ENCODE peak calls at places on chromosome 1, in five cellular contexts. E, U, C, Y and D are unnamed samples.

GRCh38 chr1:107541412-107541811 is 400.6 kb downstream of the NTNG1 start:
- DNase-seq in E (no peak), U (no peak), C (no peak), Y (no peak), D (no peak)

GRCh38 chr1:57473448-57473847 is 49.6 kb upstream of the DAB1 start:
- DNase-seq in E (no peak), U (no peak), C (no peak), Y (no peak), D (no peak)

GRCh38 chr1:45304311-45305081 is 22.2 kb upstream of the HPDL start:
- DNase-seq in E (no peak), U (no peak), C (no peak), Y (no peak), D (no peak)

GRCh38 chr1:5597991-5598823 is 394.0 kb downstream of the NPHP4 start:
- DNase-seq in E (no peak), U (no peak), C (no peak), Y (no peak), D (no peak)

GRCh38 chr1:227242811-227243682 is 75.2 kb downstream of the CDC42BPA start:
- DNase-seq in E (no peak), U (no peak), C (no peak), Y (no peak), D (no peak)

GRCh38 chr1:21946836-21947587 is 9.9 kb upstream of the HSPG2 start:
- DNase-seq in E (no peak), U (no peak), C (no peak), Y (no peak), D (no peak)

GRCh38 chr1:97365026-97365425 is 555.8 kb downstream of the DPYD start:
- DNase-seq in E (no peak), U (no peak), C (no peak), Y (no peak), D (no peak)

GRCh38 chr1:95207223-95207935 is 26.6 kb upstream of the RWDD3 start:
- DNase-seq in E (no peak), U (no peak), C (no peak), Y (no peak), D (no peak)

GRCh38 chr1:214590696-214591095 is 12.3 kb upstream of the CENPF start:
- DNase-seq in E (no peak), U (no peak), C (no peak), Y (no peak), D (no peak)
- TF ChIP-seq CTCF in E (no peak), U (peak; percentile 22), C (no peak), Y (no peak), D (no peak)

DNA sequence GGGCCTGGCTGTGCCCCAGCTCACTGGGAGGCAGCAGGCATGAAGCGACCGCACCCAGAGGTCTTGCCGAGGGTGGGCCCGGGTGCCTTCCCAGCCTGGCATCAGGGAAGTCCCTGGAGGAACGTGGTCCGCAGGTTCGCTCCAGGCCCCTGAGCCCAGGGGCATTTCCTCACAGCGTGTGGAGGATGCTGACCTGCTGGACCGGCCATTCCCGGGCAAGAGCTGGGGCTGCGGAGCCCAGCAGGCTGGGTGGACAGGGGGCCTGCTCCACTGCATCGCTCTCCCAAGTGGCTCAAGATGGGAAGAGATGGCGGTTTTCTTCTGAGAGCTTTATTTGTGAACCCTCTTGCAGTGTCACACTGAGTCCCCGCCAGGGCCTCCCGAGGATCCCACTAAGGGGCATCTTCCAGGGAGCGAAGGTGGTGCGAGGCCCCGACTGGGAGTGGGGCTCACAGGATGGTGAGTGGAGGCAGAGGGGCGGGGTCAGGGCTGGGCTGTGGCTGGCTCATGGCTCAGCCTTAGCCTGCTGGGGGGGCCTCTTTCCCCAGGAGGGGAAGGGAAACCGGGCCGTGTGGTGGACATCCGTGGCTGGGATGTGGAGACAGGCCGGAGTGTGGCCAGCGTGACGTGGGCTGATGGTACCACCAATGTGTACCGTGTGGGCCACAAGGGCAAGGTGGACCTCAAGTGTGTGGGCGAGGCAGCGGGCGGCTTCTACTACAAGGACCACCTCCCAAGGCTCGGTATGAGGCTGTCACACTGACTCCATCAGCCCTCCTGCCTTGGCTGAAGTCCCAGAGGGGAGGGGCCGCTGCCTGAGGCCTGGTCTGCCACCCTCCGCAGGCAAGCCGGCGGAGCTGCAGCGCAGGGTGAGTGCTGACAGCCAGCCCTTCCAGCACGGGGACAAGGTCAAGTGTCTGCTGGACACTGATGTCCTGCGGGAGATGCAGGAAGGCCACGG is 7.2 kb upstream of the MMP23B start:
- DNase-seq in E (no peak), U (no peak), C (no peak), Y (no peak), D (no peak)
- TF ChIP-seq CTCF in E (no peak), U (no peak), C (no peak), Y (no peak), D (no peak)

GRCh38 chr1:198363752-198364151 is 176.7 kb downstream of the ATP6V1G3 start:
- DNase-seq in E (no peak), U (no peak), C (no peak), Y (no peak), D (no peak)

GRCh38 chr1:198361373-198361772 is 179.1 kb downstream of the ATP6V1G3 start:
- DNase-seq in E (peak; percentile 28), U (no peak), C (no peak), Y (no peak), D (no peak)

GRCh38 chr1:198364471-198364870 is 176.0 kb downstream of the ATP6V1G3 start:
- DNase-seq in E (no peak), U (no peak), C (no peak), Y (no peak), D (no peak)

GRCh38 chr1:198367296-198367695 is 173.2 kb downstream of the ATP6V1G3 start:
- DNase-seq in E (no peak), U (no peak), C (no peak), Y (no peak), D (no peak)
- TF ChIP-seq CTCF in E (no peak), U (no peak), C (no peak), Y (no peak), D (no peak)

DNA sequence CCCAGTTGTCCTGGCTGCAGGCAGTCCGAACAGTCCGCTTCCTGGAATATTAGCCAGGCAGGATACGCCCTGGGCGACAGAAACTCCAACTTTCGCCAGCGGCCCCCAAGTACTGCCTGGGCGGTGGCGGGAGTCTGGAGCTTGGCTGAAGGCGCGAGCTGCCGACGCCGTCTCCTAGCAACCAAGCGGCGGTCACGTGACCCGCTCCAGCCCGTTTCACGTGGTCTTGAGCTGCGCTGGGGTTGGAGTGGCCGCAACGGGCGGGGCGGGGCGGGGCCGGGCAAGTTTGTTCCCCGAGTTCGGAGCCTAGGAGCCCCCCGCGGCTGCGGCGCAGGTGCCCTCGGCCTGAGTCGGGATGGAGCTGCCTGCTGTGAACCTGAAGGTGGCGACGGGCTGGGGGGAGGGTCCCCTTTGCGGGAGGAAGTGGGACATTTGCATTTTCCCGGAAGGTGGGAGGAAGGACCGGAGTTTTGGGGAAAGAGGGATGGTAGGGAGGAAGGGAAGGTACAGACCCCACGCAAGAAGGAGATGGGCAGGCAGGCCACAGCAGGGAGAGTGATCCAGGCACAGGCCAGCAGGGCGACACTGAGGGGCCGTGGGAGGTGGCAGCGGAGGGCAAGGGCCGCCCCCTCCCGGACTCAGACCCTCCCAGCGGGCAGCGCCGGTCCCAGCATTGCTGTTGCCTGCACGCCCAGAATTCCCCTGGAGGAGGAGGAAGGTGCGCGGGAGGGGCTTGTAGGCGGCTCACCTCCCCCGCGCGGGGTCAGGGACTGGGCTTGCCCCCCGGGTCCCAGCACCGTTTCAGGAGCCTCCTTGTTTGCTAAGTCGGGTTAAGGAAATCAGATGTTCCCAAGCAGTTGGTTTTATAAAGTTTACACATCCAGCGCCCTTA is at the start of gene AGTRAP:
- DNase-seq in E (peak; percentile 93), U (peak; percentile 95), C (peak; percentile 98), Y (peak; percentile 91), D (peak; percentile 91)
- TF ChIP-seq CTCF in E (peak; percentile 2), U (peak; percentile 11), C (no peak), Y (no peak), D (no peak)

DNA sequence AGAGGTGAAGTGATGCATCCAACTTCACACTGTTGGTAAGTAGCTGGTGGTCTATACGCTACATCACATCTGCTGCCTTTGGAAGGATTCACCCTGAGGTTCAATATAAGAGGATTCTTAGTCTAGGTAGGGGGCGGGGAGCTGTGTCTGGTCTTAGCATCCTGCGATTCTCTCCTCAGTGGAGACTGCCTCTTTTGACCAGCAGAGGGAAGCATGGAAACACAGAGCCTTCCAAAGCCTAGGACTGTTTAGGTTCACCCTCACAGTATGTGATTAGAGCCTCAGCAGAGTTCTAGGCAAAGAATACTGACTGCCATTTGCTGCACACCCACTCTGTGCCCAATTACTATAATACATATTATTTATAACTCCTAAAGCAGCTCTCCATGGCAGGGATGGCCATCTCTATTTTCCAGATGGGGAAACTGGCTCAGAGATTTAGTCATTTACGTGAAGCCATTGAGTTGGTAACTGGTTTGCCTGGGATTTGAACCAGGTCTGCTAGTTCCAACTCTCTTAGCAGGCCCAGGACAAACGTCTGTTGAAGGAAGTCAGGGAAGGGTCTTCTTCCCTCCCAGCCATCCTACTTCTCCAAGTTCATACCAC is 28.9 kb upstream of the EFCAB14 start:
- DNase-seq in E (peak; percentile 47), U (peak; percentile 31), C (peak; percentile 68), Y (peak; percentile 82), D (no peak)
- TF ChIP-seq CTCF in E (peak; percentile 65), U (peak; percentile 40), C (peak; percentile 38), Y (peak; percentile 45), D (no peak)

GRCh38 chr1:119227446-119227845 is 87.0 kb upstream of the WARS2 start:
- DNase-seq in E (no peak), U (no peak), C (no peak), Y (no peak), D (no peak)

GRCh38 chr1:119226880-119227279 is 86.4 kb upstream of the WARS2 start:
- DNase-seq in E (no peak), U (no peak), C (no peak), Y (no peak), D (no peak)

GRCh38 chr1:119225270-119225669 is 84.8 kb upstream of the WARS2 start:
- DNase-seq in E (no peak), U (no peak), C (no peak), Y (no peak), D (no peak)

GRCh38 chr1:119228318-119228717 is 87.9 kb upstream of the WARS2 start:
- DNase-seq in E (no peak), U (no peak), C (no peak), Y (no peak), D (no peak)

DNA sequence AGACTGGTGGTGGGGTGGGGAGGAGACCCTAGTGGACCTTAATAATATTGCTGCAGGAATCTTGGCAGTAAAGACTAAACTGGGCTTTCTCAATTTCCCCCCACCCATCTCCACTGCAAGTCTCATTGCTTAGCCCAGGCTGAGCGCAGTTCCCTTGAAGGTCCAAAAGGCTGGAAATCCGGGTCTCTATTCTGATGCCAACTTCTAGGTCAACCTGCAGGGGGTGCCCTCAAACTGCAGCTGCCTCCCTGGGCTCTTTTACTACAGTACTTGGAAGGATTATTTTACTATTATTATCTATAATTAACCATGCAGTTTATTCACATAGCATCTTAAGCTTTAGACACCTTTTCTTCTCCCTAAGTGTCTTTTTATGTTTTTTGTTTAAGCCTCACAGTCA is 85.4 kb upstream of the WARS2 start:
- DNase-seq in E (no peak), U (no peak), C (peak; percentile 39), Y (no peak), D (no peak)
- TF ChIP-seq CTCF in E (no peak), U (no peak), C (peak; percentile 50), Y (no peak), D (peak; percentile 4)

DNA sequence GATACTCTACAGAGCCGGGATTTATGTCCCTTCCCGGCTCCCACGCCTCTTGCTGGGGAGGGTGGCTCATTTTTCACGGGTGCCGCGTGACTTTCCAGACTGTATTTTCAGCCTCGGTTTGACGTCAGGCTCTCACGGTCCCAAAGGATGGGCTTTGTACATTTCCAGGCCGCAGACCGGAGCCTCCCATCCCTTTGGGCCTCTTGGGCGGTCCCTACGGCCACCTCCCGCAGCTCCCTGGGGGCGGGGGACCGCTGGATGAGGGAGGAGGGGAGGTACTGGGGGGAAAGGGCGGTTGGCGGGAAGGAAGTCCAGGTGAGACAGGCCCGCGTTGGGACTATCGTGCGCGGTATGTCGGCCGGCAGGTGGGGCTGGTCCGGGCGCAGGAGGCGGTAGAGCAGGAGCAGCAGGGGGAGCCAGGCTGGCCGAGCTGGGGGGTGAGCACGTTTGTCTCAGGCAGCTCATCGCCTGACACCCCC is 17.9 kb downstream of the UBL4B start:
- DNase-seq in E (peak; percentile 40), U (no peak), C (peak; percentile 76), Y (no peak), D (no peak)
- TF ChIP-seq CTCF in E (peak; percentile 16), U (no peak), C (no peak), Y (no peak), D (peak; percentile 4)